ENCODE peak calls at places on chromosome 2, in four cellular contexts. G is fibroblast of lung, B is psoas muscle, Z is IMR-90. X is an unnamed sample. For H3K4me1, the result is how much of the 10 kb centered on the place peaks cover.

GRCh38 chr2:107633580-107634147 is 193.0 kb upstream of the RGPD4 start:
- DNase-seq in G (peak), Z (peak), B (no peak), X (no peak)

GRCh38 chr2:190627881-190628412 is 20.9 kb upstream of the NAB1 start:
- DNase-seq in Z (no peak), B (no peak), G (no peak), X (no peak)

GRCh38 chr2:63049291-63050185 is 1.1 kb upstream of the OTX1 start:
- DNase-seq in Z (peak), B (no peak), G (no peak), X (no peak)

GRCh38 chr2:142010871-142011270 is 119.9 kb downstream of the LRP1B start:
- DNase-seq in B (no peak), G (no peak), Z (no peak), X (no peak)

GRCh38 chr2:16420421-16420820 is 245.2 kb downstream of the CYRIA start:
- DNase-seq in G (no peak), B (no peak), Z (no peak), X (no peak)

GRCh38 chr2:233422649-233423435 is 68.5 kb downstream of the DGKD start:
- DNase-seq in Z (no peak), B (no peak), G (no peak), X (no peak)

GRCh38 chr2:116696903-116697302 is 1117.6 kb upstream of the DDX18 start:
- DNase-seq in G (no peak), Z (no peak), B (no peak), X (no peak)

GRCh38 chr2:20185176-20186022 is 39.5 kb downstream of the SDC1 start:
- DNase-seq in B (no peak), G (peak), Z (peak), X (peak)

GRCh38 chr2:120066708-120067547 is 54.1 kb downstream of the EPB41L5 start:
- DNase-seq in Z (peak), G (peak), B (no peak), X (no peak)

GRCh38 chr2:110865188-110865587 is 132.8 kb downstream of the ACOXL start:
- DNase-seq in Z (peak), G (peak), B (no peak), X (no peak)

GRCh38 chr2:167151894-167152293 is 263.6 kb downstream of the XIRP2 start:
- DNase-seq in Z (no peak), B (no peak), G (peak), X (no peak)

GRCh38 chr2:160075171-160075570 is 12.8 kb upstream of the PLA2R1 start:
- DNase-seq in Z (peak), G (peak), B (peak), X (no peak)

GRCh38 chr2:236548179-236548918 is 21.3 kb upstream of the ACKR3 start:
- DNase-seq in Z (no peak), B (no peak), G (peak), X (no peak)

GRCh38 chr2:164877169-164877568 is 35.5 kb upstream of the COBLL1 start:
- DNase-seq in B (no peak), G (no peak), Z (no peak), X (no peak)

GRCh38 chr2:102070058-102070642 is 72.4 kb upstream of the IL1R1 start:
- DNase-seq in G (peak), B (peak), Z (peak), X (peak)

GRCh38 chr2:136121511-136121910 is 3.6 kb upstream of the CXCR4 start:
- DNase-seq in B (no peak), Z (no peak), G (no peak), X (no peak)

GRCh38 chr2:182291296-182291695 is 135.5 kb downstream of the PDE1A start:
- DNase-seq in Z (peak), G (peak), B (no peak), X (no peak)

GRCh38 chr2:119838179-119838578 is 78.5 kb downstream of the PTPN4 start:
- DNase-seq in Z (no peak), G (no peak), B (no peak), X (no peak)

GRCh38 chr2:53209679-53210473 is 557.7 kb upstream of the CHAC2 start:
- DNase-seq in G (no peak), B (no peak), Z (no peak), X (no peak)

GRCh38 chr2:64277101-64277849 is 133.1 kb upstream of the PELI1 start:
- DNase-seq in G (no peak), B (no peak), Z (no peak), X (no peak)

GRCh38 chr2:240960309-240960962 is 38.0 kb upstream of the SNED1 start:
- DNase-seq in Z (peak), G (peak), B (no peak), X (peak)

GRCh38 chr2:6069354-6069753 is 377.2 kb downstream of the SOX11 start:
- DNase-seq in Z (peak), B (no peak), G (no peak), X (no peak)

GRCh38 chr2:54609241-54609640 is 114.2 kb upstream of the EML6 start:
- DNase-seq in B (no peak), G (no peak), Z (no peak), X (no peak)

GRCh38 chr2:67825476-67825875 is 237.3 kb downstream of the C1D start:
- DNase-seq in G (peak), B (no peak), Z (peak), X (no peak)

GRCh38 chr2:23199115-23199918 is 185.7 kb upstream of the KLHL29 start:
- DNase-seq in Z (peak), G (peak), B (no peak), X (no peak)

GRCh38 chr2:9842487-9843228 is 616 bp upstream of the TAF1B start:
- DNase-seq in Z (no peak), G (no peak), B (no peak), X (no peak)

GRCh38 chr2:9843229-9844035 is at the start of gene TAF1B:
- DNase-seq in G (peak), B (peak), Z (peak), X (peak)

GRCh38 chr2:9846554-9846953 is 3.3 kb downstream of the TAF1B start:
- DNase-seq in B (no peak), G (peak), Z (peak), X (no peak)

GRCh38 chr2:9844036-9844483 is 786 bp downstream of the TAF1B start:
- DNase-seq in B (no peak), G (peak), Z (peak), X (no peak)

DNA sequence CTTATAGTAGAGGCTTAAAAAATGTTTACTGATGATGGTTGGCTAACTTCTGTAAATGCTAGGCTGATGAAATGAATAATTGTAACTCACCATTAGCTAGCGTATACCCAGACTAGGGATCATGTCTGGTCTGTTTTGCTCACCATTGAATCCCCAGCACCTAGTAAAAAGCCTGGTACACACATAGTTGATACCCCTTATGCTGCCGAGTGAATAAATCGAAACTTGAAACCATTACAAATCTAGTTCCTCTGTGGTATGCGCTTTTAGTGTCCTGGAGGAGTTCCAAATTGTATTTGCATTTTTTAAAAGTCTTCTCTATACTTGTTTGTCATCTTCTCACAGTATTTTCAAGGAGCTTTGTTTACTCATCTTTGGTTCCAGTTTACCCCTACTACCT is 1.3 kb downstream of the TAF1B start:
- DNase-seq in B (no peak), G (peak), Z (peak), X (no peak)
- H3K4me1 ChIP-seq in B (under half), G (under half), Z (under half), X (under half)

GRCh38 chr2:45790157-45790723 is 138.8 kb downstream of the PRKCE start:
- DNase-seq in Z (no peak), B (no peak), G (no peak), X (no peak)
- H3K27ac ChIP-seq in Z (no peak), B (peak), G (no peak), X (peak)

DNA sequence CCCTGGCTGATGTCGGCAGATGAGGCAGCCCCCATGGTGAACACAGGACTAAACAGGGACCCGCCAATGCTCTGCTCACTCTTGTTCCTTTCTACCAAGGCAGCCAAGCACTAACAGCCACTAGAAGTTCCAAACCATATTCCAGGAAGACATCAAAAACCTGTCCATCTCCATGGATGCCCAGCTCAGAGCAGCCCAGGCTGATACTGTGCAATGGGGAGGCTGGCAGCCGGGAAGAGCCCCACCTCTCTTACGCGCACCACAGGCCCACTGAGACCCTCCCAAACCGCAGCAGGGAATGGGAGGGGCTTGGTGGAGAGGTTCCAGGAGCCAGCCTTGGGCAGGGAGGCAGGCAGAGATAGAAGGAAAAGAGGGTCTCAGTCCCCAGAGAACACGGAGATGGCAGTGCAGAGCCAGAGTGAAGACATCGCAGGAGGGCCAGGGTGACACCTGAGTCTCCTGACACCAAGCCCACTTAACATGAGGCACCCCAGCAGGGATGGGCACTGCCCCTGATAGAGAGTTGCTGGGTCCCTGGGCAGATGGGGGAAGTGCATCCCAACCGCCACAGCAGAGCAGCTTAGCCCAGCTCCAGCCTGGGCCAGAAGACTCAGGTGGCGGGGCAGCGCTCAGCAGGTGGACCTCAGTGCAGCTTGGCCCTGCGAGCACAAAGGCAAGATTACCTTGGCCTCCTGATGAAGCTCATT is 3.4 kb downstream of the HS6ST1 start:
- DNase-seq in B (no peak), G (no peak), Z (no peak), X (peak)
- H3K4me1 ChIP-seq in B (half or more), G (under half), Z (under half), X (half or more)

GRCh38 chr2:28615691-28616090 is 119.8 kb downstream of the PLB1 start:
- DNase-seq in B (no peak), Z (no peak), G (no peak), X (no peak)

GRCh38 chr2:28612131-28612812 is 116.4 kb downstream of the PLB1 start:
- DNase-seq in G (no peak), Z (no peak), B (no peak), X (no peak)

GRCh38 chr2:28616618-28617017 is 120.8 kb downstream of the PLB1 start:
- DNase-seq in B (no peak), Z (peak), G (peak), X (no peak)

GRCh38 chr2:28613181-28613580 is 117.3 kb downstream of the PLB1 start:
- DNase-seq in B (no peak), Z (no peak), G (no peak), X (no peak)

DNA sequence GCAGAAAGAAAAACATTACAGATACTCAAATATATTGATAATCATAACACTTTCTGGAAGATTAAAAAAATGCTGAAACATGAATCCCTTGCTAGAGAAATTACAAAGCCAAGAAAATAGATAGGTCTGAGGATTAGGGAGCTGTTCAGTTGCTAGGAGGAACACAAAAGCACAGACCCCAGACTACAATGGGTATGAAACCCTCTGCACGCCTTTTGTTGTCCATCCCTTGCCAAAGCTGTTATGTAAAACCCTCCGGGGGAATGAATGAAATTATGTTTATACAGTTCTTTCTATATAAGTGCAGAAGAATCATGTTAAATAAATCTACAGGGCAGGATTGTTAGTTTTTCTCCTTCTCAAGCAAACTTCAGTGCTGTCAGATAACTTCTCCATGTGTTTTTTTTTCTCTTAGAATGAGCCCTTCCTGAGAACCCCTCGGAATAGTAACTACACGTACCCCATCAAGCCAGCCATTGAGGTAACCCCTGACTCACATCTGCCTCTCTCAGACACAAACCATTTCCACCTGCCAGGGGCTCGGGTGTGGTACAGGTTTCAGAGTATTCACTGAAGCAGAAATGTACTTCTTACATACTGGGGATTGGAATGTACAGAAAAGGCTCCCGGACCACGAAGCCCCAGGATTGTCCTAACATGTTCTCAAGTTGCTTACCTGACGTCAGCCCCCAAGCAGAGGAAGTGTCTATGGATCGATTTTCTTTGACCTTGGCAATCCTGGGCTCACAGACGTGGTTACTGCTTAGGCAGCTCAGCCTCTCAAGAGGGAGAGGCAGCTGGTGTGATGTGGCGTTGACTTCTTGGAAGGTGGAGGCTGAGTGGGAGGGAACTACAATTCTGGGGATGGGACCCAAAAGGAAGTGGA is 118.0 kb downstream of the PLB1 start:
- DNase-seq in Z (peak), G (peak), B (no peak), X (no peak)
- H3K27ac ChIP-seq in Z (no peak), G (no peak), B (peak), X (no peak)

GRCh38 chr2:98477036-98477435 is 32.4 kb downstream of the INPP4A start:
- DNase-seq in G (no peak), Z (no peak), B (no peak), X (no peak)
- H3K4me1 ChIP-seq in G (under half), Z (under half), B (under half), X (half or more)

GRCh38 chr2:45137941-45138695 is 128.9 kb upstream of the SIX2 start:
- DNase-seq in G (no peak), B (no peak), Z (no peak), X (no peak)

GRCh38 chr2:45138904-45139303 is 129.7 kb upstream of the SIX2 start:
- DNase-seq in Z (no peak), B (no peak), G (no peak), X (no peak)

GRCh38 chr2:45145073-45145899 is 136.0 kb upstream of the SIX2 start:
- DNase-seq in Z (no peak), G (no peak), B (no peak), X (no peak)

GRCh38 chr2:45141883-45142866 is 132.9 kb upstream of the SIX2 start:
- DNase-seq in B (no peak), G (no peak), Z (no peak), X (no peak)
- H3K27ac ChIP-seq in B (no peak), G (no peak), Z (no peak), X (no peak)

GRCh38 chr2:3185256-3185655 is 192.4 kb downstream of the EIPR1 start:
- DNase-seq in G (no peak), B (no peak), Z (no peak), X (peak)
- H3K4me1 ChIP-seq in G (under half), B (under half), Z (under half), X (under half)

DNA sequence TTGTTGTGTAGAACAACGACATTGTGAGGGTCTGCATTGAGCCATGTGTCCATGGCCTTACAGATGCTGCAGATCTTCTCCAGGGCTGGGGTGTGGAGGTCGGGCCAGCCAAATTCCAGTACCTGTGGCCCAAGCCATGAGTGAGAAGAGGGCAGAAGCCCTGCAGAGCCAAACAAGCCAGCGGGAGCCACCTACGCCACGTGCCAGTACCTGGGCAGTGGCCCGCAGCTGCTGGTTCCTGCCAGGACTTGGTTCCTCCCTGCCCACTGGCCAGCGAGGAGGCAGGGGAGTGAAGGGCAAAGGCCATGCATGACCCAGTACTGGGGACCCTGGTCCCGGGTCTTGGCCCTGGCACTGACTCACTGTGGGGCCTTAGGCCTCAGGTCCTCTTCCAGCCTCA is 109.4 kb downstream of the TNS1 start:
- DNase-seq in G (no peak), Z (no peak), B (no peak), X (no peak)
- H3K27ac ChIP-seq in G (no peak), Z (no peak), B (peak), X (peak)

X was measured in lower lobe of right lung.